ENCODE peak calls at places on chromosomes 3 and 15, in four cellular contexts. One of them, this sample, is unnamed.

GRCh38 chr3:184148065-184148464 is 7.1 kb upstream of the DVL3 start:
- DNase-seq in psoas muscle: no peak
- DNase-seq in CD8-positive, alpha-beta memory T cell: no peak
- DNase-seq in SHP77: no peak
- DNase-seq in this sample: no peak

GRCh38 chr15:93460717-93461116 is 371.7 kb upstream of the RGMA start:
- DNase-seq in SHP77: no peak
- DNase-seq in psoas muscle: no peak
- DNase-seq in CD8-positive, alpha-beta memory T cell: no peak
- DNase-seq in this sample: no peak

GRCh38 chr15:85398822-85399221 is 18.4 kb downstream of the AKAP13 start:
- DNase-seq in CD8-positive, alpha-beta memory T cell: no peak
- DNase-seq in SHP77: no peak
- DNase-seq in psoas muscle: no peak
- DNase-seq in this sample: no peak

GRCh38 chr3:13508496-13508895 is 28.4 kb downstream of the HDAC11 start:
- DNase-seq in CD8-positive, alpha-beta memory T cell: no peak
- DNase-seq in SHP77: no peak
- DNase-seq in psoas muscle: no peak
- DNase-seq in this sample: no peak

GRCh38 chr15:67175643-67176071 is 78.8 kb downstream of the AAGAB start:
- DNase-seq in CD8-positive, alpha-beta memory T cell: no peak
- DNase-seq in SHP77: no peak
- DNase-seq in psoas muscle: peak; percentile 60
- DNase-seq in this sample: no peak

GRCh38 chr3:71243230-71243629 is 340.3 kb downstream of the FOXP1 start:
- DNase-seq in CD8-positive, alpha-beta memory T cell: no peak
- DNase-seq in SHP77: no peak
- DNase-seq in psoas muscle: no peak
- DNase-seq in this sample: no peak

GRCh38 chr3:146929696-146930095 is 324.6 kb upstream of the PLSCR5 start:
- DNase-seq in CD8-positive, alpha-beta memory T cell: no peak
- DNase-seq in psoas muscle: no peak
- DNase-seq in SHP77: no peak
- DNase-seq in this sample: no peak

GRCh38 chr3:168165390-168166269 is 69.9 kb upstream of the GOLIM4 start:
- DNase-seq in psoas muscle: peak; percentile 25
- DNase-seq in SHP77: peak; percentile 66
- DNase-seq in CD8-positive, alpha-beta memory T cell: no peak
- DNase-seq in this sample: no peak

GRCh38 chr3:115692887-115693524 is 69.7 kb downstream of the GAP43 start:
- DNase-seq in psoas muscle: peak; percentile 54
- DNase-seq in CD8-positive, alpha-beta memory T cell: peak; percentile 34
- DNase-seq in SHP77: peak; percentile 87
- DNase-seq in this sample: no peak

GRCh38 chr3:172987268-172987667 is 153.8 kb downstream of the SPATA16 start:
- DNase-seq in SHP77: peak; percentile 1
- DNase-seq in CD8-positive, alpha-beta memory T cell: no peak
- DNase-seq in psoas muscle: no peak
- DNase-seq in this sample: no peak

GRCh38 chr3:7328339-7328738 is 467.4 kb downstream of the GRM7 start:
- DNase-seq in CD8-positive, alpha-beta memory T cell: no peak
- DNase-seq in psoas muscle: no peak
- DNase-seq in SHP77: no peak
- DNase-seq in this sample: no peak

GRCh38 chr3:150736903-150737832 is 25.8 kb downstream of the SIAH2 start:
- DNase-seq in SHP77: no peak
- DNase-seq in CD8-positive, alpha-beta memory T cell: no peak
- DNase-seq in psoas muscle: no peak
- DNase-seq in this sample: no peak

GRCh38 chr3:48412375-48413001 is 17.4 kb downstream of the PLXNB1 start:
- DNase-seq in psoas muscle: peak; percentile 6
- DNase-seq in SHP77: no peak
- DNase-seq in CD8-positive, alpha-beta memory T cell: no peak
- DNase-seq in this sample: no peak

GRCh38 chr3:178421069-178421468 is 115.2 kb upstream of the KCNMB2 start:
- DNase-seq in CD8-positive, alpha-beta memory T cell: no peak
- DNase-seq in psoas muscle: no peak
- DNase-seq in SHP77: peak; percentile 48
- DNase-seq in this sample: no peak

GRCh38 chr3:135629696-135630408 is 335.7 kb upstream of the PPP2R3A start:
- DNase-seq in SHP77: no peak
- DNase-seq in CD8-positive, alpha-beta memory T cell: no peak
- DNase-seq in psoas muscle: no peak
- DNase-seq in this sample: no peak

GRCh38 chr3:14632445-14632930 is 19.1 kb upstream of the CCDC174 start:
- DNase-seq in SHP77: no peak
- DNase-seq in CD8-positive, alpha-beta memory T cell: no peak
- DNase-seq in psoas muscle: no peak
- DNase-seq in this sample: no peak

GRCh38 chr3:169556349-169556870 is 107.1 kb downstream of the MECOM start:
- DNase-seq in psoas muscle: no peak
- DNase-seq in CD8-positive, alpha-beta memory T cell: no peak
- DNase-seq in SHP77: no peak
- DNase-seq in this sample: no peak

GRCh38 chr15:74307827-74308642 is 59.4 kb downstream of the CYP11A1 start:
- DNase-seq in psoas muscle: no peak
- DNase-seq in SHP77: peak; percentile 68
- DNase-seq in CD8-positive, alpha-beta memory T cell: no peak
- DNase-seq in this sample: no peak

This sample was measured in vagina.